ENCODE peak calls at places on chromosome 5, in five cellular contexts. V is lower lobe of right lung, Q is K562, G is ovary, F is H1. M is an unnamed sample.
A peak's percentile ranks its signal among the peaks of the same experiment; 100 is the strongest.

GRCh38 chr5:108560581-108560980 is 178.7 kb upstream of the FBXL17 start:
- DNase-seq in Q (no peak), V (no peak), G (no peak), F (no peak), M (no peak)

GRCh38 chr5:139068060-139068459 is 130.1 kb downstream of the SIL1 start:
- DNase-seq in V (no peak), Q (no peak), G (no peak), F (no peak), M (no peak)

GRCh38 chr5:44644628-44645027 is 164.1 kb upstream of the MRPS30 start:
- DNase-seq in Q (no peak), V (no peak), F (no peak), G (no peak), M (no peak)

GRCh38 chr5:1005362-1005851 is 3.2 kb upstream of the NKD2 start:
- DNase-seq in F (peak; percentile 48), G (peak; percentile 29), V (no peak), Q (no peak), M (peak; percentile 71)

GRCh38 chr5:144276034-144276822 is 105.6 kb downstream of the KCTD16 start:
- DNase-seq in V (no peak), Q (no peak), F (no peak), G (no peak), M (no peak)

GRCh38 chr5:179148703-179149170 is 88.6 kb downstream of the ZNF354C start:
- DNase-seq in V (peak; percentile 27), Q (no peak), F (no peak), G (no peak), M (no peak)

GRCh38 chr5:115875447-115875846 is 33.7 kb downstream of the AP3S1 start:
- DNase-seq in V (no peak), G (no peak), F (no peak), Q (no peak), M (no peak)

GRCh38 chr5:103119067-103119764 is 722 bp downstream of the GIN1 start:
- DNase-seq in Q (no peak), G (no peak), V (no peak), F (no peak), M (no peak)

GRCh38 chr5:168788107-168788506 is 208.9 kb upstream of the PANK3 start:
- DNase-seq in Q (no peak), G (no peak), V (no peak), F (no peak), M (no peak)

GRCh38 chr5:173487296-173487695 is 129.2 kb downstream of the BOD1 start:
- DNase-seq in G (no peak), F (no peak), V (no peak), Q (no peak), M (no peak)

GRCh38 chr5:93676707-93677106 is 64.7 kb downstream of the POU5F2 start:
- DNase-seq in V (no peak), G (no peak), F (no peak), Q (no peak), M (no peak)

GRCh38 chr5:150642567-150642927 is 2.1 kb downstream of the SYNPO start:
- DNase-seq in F (no peak), Q (no peak), G (peak; percentile 80), V (peak; percentile 74), M (no peak)

GRCh38 chr5:91223886-91224285 is 159.2 kb downstream of the ARRDC3 start:
- DNase-seq in V (no peak), F (no peak), G (no peak), Q (no peak), M (no peak)

GRCh38 chr5:122775713-122776084 is 819 bp downstream of the SNX2 start:
- DNase-seq in F (no peak), G (no peak), V (no peak), Q (no peak), M (no peak)

GRCh38 chr5:179759961-179760541 is 27.4 kb downstream of the MAML1 start:
- DNase-seq in V (peak; percentile 38), F (no peak), G (no peak), Q (peak; percentile 32), M (no peak)

GRCh38 chr5:11075010-11075860 is 314.2 kb upstream of the DAP start:
- DNase-seq in V (no peak), Q (peak; percentile 26), G (no peak), F (peak; percentile 52), M (no peak)
- TF ChIP-seq CTCF in V (no peak), Q (peak; percentile 61), G (no peak), F (peak; percentile 70), M (no peak)

DNA sequence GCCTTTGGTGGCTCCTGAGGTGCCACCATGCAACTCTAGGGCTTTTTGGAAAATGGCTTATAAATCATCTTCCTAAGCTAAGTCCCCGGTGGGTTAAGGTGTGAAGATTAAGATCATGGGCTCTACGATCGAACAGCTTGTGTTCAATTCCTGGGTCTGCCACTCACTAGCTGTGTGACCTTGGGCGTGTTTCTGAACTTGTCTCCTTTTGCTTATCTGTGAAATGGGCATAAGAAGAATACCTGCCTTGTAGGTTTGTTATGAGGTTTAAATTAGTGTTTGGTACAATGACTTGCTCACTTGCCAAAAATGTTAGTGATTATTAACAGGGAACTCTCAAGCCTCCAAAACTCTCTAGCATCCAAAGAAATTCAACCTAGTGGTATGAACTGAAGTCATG is 119.2 kb upstream of the PITX1 start:
- DNase-seq in V (no peak), Q (no peak), F (no peak), G (no peak), M (no peak)
- H3K4me1 ChIP-seq in V (no peaks in the 10 kb centered on the region), Q (peaks cover 26% of the 10 kb centered on the region), F (no peaks in the 10 kb centered on the region), G (no peaks in the 10 kb centered on the region), M (no peaks in the 10 kb centered on the region)

GRCh38 chr5:107556575-107556974 is 114.2 kb downstream of the EFNA5 start:
- DNase-seq in G (no peak), F (no peak), V (no peak), Q (no peak), M (no peak)

GRCh38 chr5:107551088-107551487 is 119.6 kb downstream of the EFNA5 start:
- DNase-seq in F (no peak), Q (no peak), G (no peak), V (no peak), M (no peak)

GRCh38 chr5:107554776-107555424 is 115.8 kb downstream of the EFNA5 start:
- DNase-seq in F (no peak), V (no peak), G (no peak), Q (no peak), M (no peak)

GRCh38 chr5:107555425-107556090 is 115.2 kb downstream of the EFNA5 start:
- DNase-seq in G (no peak), F (no peak), V (no peak), Q (no peak), M (no peak)

DNA sequence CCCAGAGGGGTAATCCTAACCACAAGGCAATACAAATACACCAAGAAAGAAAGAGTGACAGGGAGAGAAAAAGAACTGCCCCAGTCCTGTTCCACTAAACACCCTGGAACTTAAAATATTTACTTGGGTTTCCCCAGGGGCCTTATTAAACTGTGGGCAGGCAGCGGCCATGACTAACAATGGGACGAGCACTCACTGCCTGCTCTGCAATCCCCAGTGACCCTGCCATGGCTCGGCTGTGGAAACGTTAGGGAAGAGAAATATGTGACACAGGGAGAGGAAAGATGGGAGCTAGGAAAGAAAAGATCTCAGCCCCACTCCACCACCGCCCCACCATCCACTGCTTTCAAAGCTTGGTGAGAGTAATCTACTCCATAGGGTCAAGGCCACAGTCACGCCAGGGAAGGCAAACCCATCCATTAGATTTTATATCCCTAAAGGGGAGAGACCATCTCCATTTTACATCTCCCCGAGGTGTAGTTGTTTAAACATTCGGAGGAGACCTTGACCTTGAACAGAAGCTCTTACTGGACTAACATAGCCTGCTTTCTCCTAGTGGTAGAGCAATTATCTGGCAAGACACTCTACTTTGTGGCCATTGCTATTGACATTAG is 117.6 kb downstream of the EFNA5 start:
- DNase-seq in G (no peak), Q (no peak), V (no peak), F (no peak), M (no peak)
- H3K27ac ChIP-seq in G (no peak overlapping the region), Q (no peak overlapping the region), V (no peak overlapping the region), F (no peak overlapping the region), M (no peak overlapping the region)

DNA sequence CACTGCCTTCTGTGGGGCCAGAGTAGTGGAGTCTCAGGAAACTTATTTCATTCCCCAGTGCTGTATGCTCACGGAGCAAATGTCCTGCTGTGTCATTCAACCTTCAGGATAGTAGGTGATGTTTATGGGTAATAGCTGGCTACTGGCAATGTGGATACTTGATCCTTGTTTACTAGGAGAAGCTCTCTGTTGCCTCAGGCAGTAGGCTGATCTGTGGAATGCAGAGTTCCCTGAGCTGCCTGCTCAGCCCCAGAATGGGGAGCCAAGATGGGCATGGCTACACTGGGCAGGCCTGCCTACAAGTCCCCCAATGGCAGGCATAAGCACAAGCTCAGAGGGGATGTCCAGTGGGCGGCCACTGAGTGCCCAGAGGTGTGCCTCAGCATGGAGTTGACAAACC is 323.1 kb upstream of the KCNN2 start:
- DNase-seq in V (no peak), F (no peak), Q (no peak), G (no peak), M (no peak)
- TF ChIP-seq CTCF in V (no peak), F (no peak), Q (no peak), G (no peak), M (no peak)

DNA sequence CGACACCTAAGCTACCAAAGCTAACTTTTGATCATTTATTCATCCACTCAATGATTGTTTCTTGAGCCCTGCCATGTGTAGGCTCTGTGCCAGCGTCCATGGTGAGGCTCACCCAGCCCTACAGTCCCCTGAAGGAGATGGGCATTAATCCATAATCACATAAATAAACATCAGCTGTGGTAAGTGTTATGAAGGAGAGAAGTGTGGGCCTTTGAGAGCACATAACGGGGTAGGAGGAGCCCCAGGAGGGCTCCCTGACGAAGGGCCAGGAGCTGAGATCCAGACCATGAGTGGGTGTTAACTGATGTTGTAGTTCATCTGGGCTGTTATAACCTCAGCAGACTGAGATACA is 53.9 kb upstream of the AFAP1L1 start:
- DNase-seq in Q (no peak), G (no peak), F (no peak), V (peak; percentile 66), M (no peak)
- H3K4me1 ChIP-seq in Q (no peaks in the 10 kb centered on the region), G (no peaks in the 10 kb centered on the region), F (no peaks in the 10 kb centered on the region), V (peaks cover 48% of the 10 kb centered on the region), M (peaks cover 13% of the 10 kb centered on the region)